ENCODE peak calls at places on chromosomes 5 and 9, in six cellular contexts. T is stimulated activated CD8-positive, alpha-beta memory T cell treated with anti-CD3 and anti-CD28 coated beads, Interleukin-2, amount 100 ng/mL, for 1 hour; Z is fibroblast of the aortic adventitia; V is activated gamma-delta T cell; W is cerebellar cortex; A is stimulated activated effector memory CD8-positive, alpha-beta T cell treated with anti-CD3 and anti-CD28 coated beads, Interleukin-12 subunit alpha, Interleukin-12 subunit beta, amount 100 ng/mL, for 72 hours. M is an unnamed sample.

GRCh38 chr5:38557309-38557710 is 864 bp upstream of the LIFR start:
- DNase-seq in T (no peak), A (no peak), V (no peak), W (peak), Z (no peak), M (no peak)

GRCh38 chr5:3996871-3997410 is 401.3 kb downstream of the IRX1 start:
- DNase-seq in T (no peak), W (no peak), Z (no peak), A (no peak), V (no peak), M (no peak)

GRCh38 chr5:180684623-180685161 is 35.3 kb upstream of the FLT4 start:
- DNase-seq in Z (no peak), W (no peak), T (no peak), A (no peak), V (no peak), M (no peak)

GRCh38 chr9:131693651-131694597 is 46.0 kb downstream of the RAPGEF1 start:
- DNase-seq in A (no peak), W (no peak), T (no peak), Z (peak), V (no peak), M (no peak)

GRCh38 chr9:136764301-136764891 is at the start of gene LCN15:
- DNase-seq in A (no peak), Z (no peak), W (no peak), T (no peak), V (no peak), M (no peak)

GRCh38 chr9:113687680-113688371 is 188.3 kb upstream of the ZNF618 start:
- DNase-seq in T (no peak), A (no peak), Z (no peak), V (no peak), W (no peak), M (no peak)

GRCh38 chr9:96461336-96461735 is 11.4 kb downstream of the HABP4 start:
- DNase-seq in A (no peak), W (no peak), T (no peak), Z (no peak), V (no peak), M (no peak)

GRCh38 chr5:149108651-149109280 is 32.5 kb upstream of the ABLIM3 start:
- DNase-seq in Z (peak), A (no peak), T (no peak), W (no peak), V (no peak), M (no peak)

GRCh38 chr9:134391319-134392231 is 65.3 kb downstream of the RXRA start:
- DNase-seq in Z (no peak), V (peak), T (no peak), W (no peak), A (peak), M (no peak)

GRCh38 chr9:23321049-23321448 is 505.0 kb downstream of the ELAVL2 start:
- DNase-seq in V (no peak), W (no peak), A (no peak), Z (no peak), T (no peak), M (no peak)

M was measured in A549.